ENCODE peak calls at places on chromosome 18, in four cellular contexts. W is tibial nerve, D is lower leg skin, G is H54. E is an unnamed sample.

GRCh38 chr18:7464245-7464966 is 102.7 kb upstream of the PTPRM start:
- DNase-seq in W (no peak), D (no peak), G (no peak), E (no peak)

GRCh38 chr18:58662118-58662517 is 9.1 kb upstream of the MALT1 start:
- DNase-seq in W (no peak), D (no peak), G (no peak), E (no peak)

GRCh38 chr18:7645756-7646155 is 78.6 kb downstream of the PTPRM start:
- DNase-seq in W (no peak), D (no peak), G (no peak), E (peak)

GRCh38 chr18:59565957-59566356 is 131.3 kb downstream of the CCBE1 start:
- DNase-seq in W (no peak), D (no peak), G (no peak), E (no peak)

GRCh38 chr18:58586886-58587285 is 42.0 kb downstream of the ALPK2 start:
- DNase-seq in W (no peak), D (no peak), G (no peak), E (no peak)

GRCh38 chr18:35610089-35610488 is 28.5 kb downstream of the GALNT1 start:
- DNase-seq in W (no peak), D (no peak), G (no peak), E (no peak)

GRCh38 chr18:75335511-75335910 is 92.0 kb downstream of the SMIM21 start:
- DNase-seq in W (no peak), D (no peak), G (no peak), E (no peak)

GRCh38 chr18:58194028-58194427 is 150.0 kb downstream of the NEDD4L start:
- DNase-seq in W (no peak), D (no peak), G (no peak), E (peak)

GRCh38 chr18:35186491-35187034 is 54.3 kb upstream of the ZNF397 start:
- DNase-seq in W (no peak), D (no peak), G (no peak), E (no peak)

GRCh38 chr18:44826418-44827259 is 146.0 kb downstream of the SETBP1 start:
- DNase-seq in W (peak), D (peak), G (no peak), E (peak)

GRCh38 chr18:29874519-29875098 is 1167.9 kb downstream of the DSC3 start:
- DNase-seq in W (no peak), D (no peak), G (peak), E (peak)

GRCh38 chr18:685438-685837 is 27.0 kb downstream of the ENOSF1 start:
- DNase-seq in W (no peak), D (no peak), G (no peak), E (no peak)

GRCh38 chr18:64254399-64255093 is 105.7 kb upstream of the LINC00305 start:
- DNase-seq in W (no peak), D (no peak), G (no peak), E (no peak)

GRCh38 chr18:79917351-79918088 is 33.9 kb downstream of the SLC66A2 start:
- DNase-seq in W (no peak), D (no peak), G (no peak), E (no peak)

GRCh38 chr18:47287911-47288635 is 36.6 kb upstream of the SKOR2 start:
- DNase-seq in W (no peak), D (no peak), G (no peak), E (no peak)

GRCh38 chr18:29251681-29252080 is 1074.8 kb upstream of the CDH2 start:
- DNase-seq in W (no peak), D (no peak), G (no peak), E (no peak)

GRCh38 chr18:50181590-50181989 is 13.4 kb downstream of the MYO5B start:
- DNase-seq in W (no peak), D (no peak), G (no peak), E (no peak)

GRCh38 chr18:34128436-34128835 is 96.3 kb downstream of the NOL4 start:
- DNase-seq in W (no peak), D (no peak), G (no peak), E (no peak)

GRCh38 chr18:44579028-44579692 is 101.5 kb upstream of the SETBP1 start:
- DNase-seq in W (no peak), D (no peak), G (no peak), E (no peak)

GRCh38 chr18:50447102-50447501 is 72.3 kb downstream of the SKA1 start:
- DNase-seq in W (no peak), D (no peak), G (no peak), E (no peak)

GRCh38 chr18:79507076-79507545 is 111.4 kb downstream of the NFATC1 start:
- DNase-seq in W (peak), D (peak), G (no peak), E (peak)

GRCh38 chr18:62118324-62118723 is 68.5 kb downstream of the PIGN start:
- DNase-seq in W (no peak), D (no peak), G (no peak), E (peak)

GRCh38 chr18:63316612-63317555 is 2.7 kb downstream of the BCL2 start:
- DNase-seq in W (no peak), D (no peak), G (no peak), E (no peak)

GRCh38 chr18:55136864-55137263 is 177.6 kb upstream of the CCDC68 start:
- DNase-seq in W (no peak), D (no peak), G (peak), E (peak)

GRCh38 chr18:14978962-14979535 is 231.1 kb downstream of the ANKRD30B start:
- DNase-seq in W (no peak), D (no peak), G (peak), E (peak)

GRCh38 chr18:3806656-3807055 is 356.7 kb downstream of the TGIF1 start:
- DNase-seq in W (no peak), D (no peak), G (no peak), E (no peak)

GRCh38 chr18:40866013-40866644 is 1088.9 kb upstream of the PIK3C3 start:
- DNase-seq in W (no peak), D (no peak), G (no peak), E (no peak)

GRCh38 chr18:64330161-64330560 is 181.3 kb upstream of the LINC00305 start:
- DNase-seq in W (no peak), D (no peak), G (no peak), E (peak)

GRCh38 chr18:69127844-69128486 is 272.7 kb upstream of the DOK6 start:
- DNase-seq in W (no peak), D (no peak), G (no peak), E (no peak)
- TF ChIP-seq POLR2A in W (no peak), D (no peak), G (no peak), E (no peak)

DNA sequence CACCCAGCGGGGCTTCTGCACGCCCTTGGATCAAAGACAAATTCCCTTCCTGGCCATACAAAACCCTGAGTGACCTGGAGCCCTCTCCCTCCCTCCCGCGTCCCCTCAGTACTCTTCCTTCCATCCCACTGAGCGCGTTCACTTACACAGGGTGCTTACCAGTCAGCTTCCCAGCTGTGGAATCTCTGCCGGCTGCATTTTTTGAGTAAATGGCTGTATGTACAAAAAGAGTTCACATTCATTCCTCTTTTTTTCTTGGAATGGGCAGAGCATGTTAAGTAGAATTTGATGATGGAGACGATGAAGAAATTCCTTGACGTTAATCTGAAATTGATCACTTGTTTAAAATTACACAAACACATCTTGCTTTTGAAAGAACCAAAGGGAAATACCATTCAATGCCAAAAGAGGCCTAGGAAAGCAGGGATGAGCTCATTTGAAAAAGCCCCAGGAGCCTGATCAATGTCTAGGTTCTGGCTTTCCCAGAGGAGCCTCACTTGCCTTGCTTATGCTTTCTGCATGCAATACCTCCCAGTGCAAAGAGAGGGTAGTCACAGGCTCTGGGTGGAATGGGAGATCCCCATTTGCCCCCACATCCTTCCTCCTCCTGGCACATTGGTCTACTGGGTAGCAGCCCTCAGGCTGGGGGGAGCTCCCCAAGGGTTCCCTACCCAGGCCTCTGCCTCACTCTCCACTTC is 12.2 kb upstream of the SMAD7 start:
- DNase-seq in W (no peak), D (no peak), G (no peak), E (no peak)
- TF ChIP-seq POLR2A in W (no peak), D (no peak), G (no peak), E (no peak)

DNA sequence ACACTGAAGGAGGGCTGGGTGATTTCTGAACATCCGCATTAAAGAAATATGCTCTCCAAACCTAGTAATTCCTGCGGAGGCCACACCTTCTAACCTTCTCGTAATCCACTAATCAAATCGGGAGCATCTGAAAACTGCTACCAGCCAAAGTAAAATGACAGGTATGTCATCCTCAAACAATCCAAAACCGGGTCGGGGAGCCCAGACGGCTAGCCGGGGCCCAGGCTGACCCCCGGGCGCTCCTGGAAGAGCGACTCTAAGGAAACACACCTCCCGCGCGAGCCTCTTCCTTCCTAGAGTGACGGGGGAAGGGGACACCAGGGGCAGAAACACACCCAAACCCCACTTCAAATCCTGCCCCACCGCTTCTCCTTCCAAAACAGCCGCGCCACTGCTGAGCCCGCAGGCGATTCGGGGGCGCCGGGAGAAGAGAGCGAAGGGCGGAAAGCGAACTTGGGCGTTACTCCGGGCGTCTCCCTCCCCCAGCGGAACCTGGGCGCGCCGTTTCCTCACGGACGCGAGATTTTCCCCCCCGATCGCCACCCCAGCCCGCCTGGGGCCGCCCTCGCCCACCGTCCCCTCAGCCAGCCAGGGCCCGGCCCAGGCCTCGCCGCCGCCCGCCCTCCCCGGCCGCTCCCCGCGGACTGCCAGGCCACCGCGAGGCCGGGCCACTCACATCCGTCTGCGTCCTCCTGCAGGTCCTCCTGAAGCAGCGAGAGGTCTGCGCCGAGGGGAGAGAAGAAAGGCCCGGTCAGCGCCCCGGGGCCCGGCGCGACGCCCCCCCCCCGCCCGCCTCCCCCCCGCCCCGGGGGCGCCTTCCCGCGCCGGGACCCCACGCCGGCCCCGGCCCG is 584 bp downstream of the PPP4R1 start:
- DNase-seq in W (peak), D (peak), G (peak), E (peak)
- TF ChIP-seq POLR2A in W (no peak), D (no peak), G (no peak), E (no peak)

GRCh38 chr18:8705280-8705940 is at the start of gene MTCL1:
- DNase-seq in W (no peak), D (no peak), G (peak), E (peak)
- TF ChIP-seq POLR2A in W (no peak), D (no peak), G (peak), E (no peak)

DNA sequence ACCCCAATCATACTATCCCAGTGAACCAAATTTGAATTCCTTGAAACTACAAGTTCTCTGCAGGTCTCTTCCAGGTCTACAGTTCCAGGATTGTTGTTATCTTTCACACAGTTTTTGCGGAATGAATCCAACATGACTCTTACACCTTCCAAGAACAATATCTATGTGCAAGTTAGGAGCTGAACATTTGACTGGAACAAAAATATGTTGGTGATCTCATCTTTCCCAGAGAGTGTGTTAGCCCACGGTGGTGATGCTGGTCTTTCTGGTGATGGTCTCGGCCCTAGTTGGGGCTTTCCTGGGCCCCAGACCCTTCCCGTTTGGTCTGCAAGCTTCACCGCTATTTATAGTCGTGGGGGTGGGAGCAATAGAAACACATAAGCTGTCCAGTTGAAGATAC is 173.7 kb downstream of the TPGS2 start:
- DNase-seq in W (no peak), D (no peak), G (no peak), E (no peak)
- TF ChIP-seq POLR2A in W (no peak), D (no peak), G (no peak), E (no peak)

GRCh38 chr18:77131652-77132368 is 773 bp downstream of the MBP start:
- DNase-seq in W (peak), D (no peak), G (no peak), E (no peak)
- TF ChIP-seq POLR2A in W (peak), D (peak), G (no peak), E (peak)

GRCh38 chr18:9735879-9736278 is 27.8 kb downstream of the RAB31 start:
- DNase-seq in W (no peak), D (no peak), G (no peak), E (no peak)

GRCh38 chr18:9736445-9736844 is 28.3 kb downstream of the RAB31 start:
- DNase-seq in W (no peak), D (no peak), G (no peak), E (no peak)

GRCh38 chr18:9738266-9738969 is 30.3 kb downstream of the RAB31 start:
- DNase-seq in W (no peak), D (no peak), G (no peak), E (no peak)

GRCh38 chr18:9737814-9738160 is 29.7 kb downstream of the RAB31 start:
- DNase-seq in W (no peak), D (no peak), G (no peak), E (no peak)

GRCh38 chr18:9736942-9737813 is 29.1 kb downstream of the RAB31 start:
- DNase-seq in W (no peak), D (no peak), G (no peak), E (no peak)
- TF ChIP-seq POLR2A in W (no peak), D (no peak), G (no peak), E (no peak)